ENCODE peak calls at places on chromosomes 6 and 20, in six cellular contexts. C is cardiac muscle cell, O is neural progenitor cell, P is ovary, E is uterus, A is spleen. Q is an unnamed sample.

GRCh38 chr6:163415620-163416379 is 1.3 kb downstream of the QKI start:
- DNase-seq in C (peak; percentile 52), O (peak; percentile 52), P (peak; percentile 57), E (peak; percentile 41), A (peak; percentile 90), Q (no peak)

GRCh38 chr6:5389086-5389745 is 127.9 kb downstream of the FARS2 start:
- DNase-seq in C (no peak), O (no peak), P (no peak), E (no peak), A (no peak), Q (no peak)

GRCh38 chr6:29516108-29516507 is 28.4 kb upstream of the MAS1L start:
- DNase-seq in C (no peak), O (no peak), P (no peak), E (no peak), A (no peak), Q (no peak)

GRCh38 chr20:51811040-51811351 is 8.7 kb upstream of the SALL4 start:
- DNase-seq in C (no peak), O (no peak), P (no peak), E (no peak), A (no peak), Q (peak; percentile 30)

GRCh38 chr6:79158856-79159516 is 75.5 kb downstream of the HMGN3 start:
- DNase-seq in C (no peak), O (no peak), P (no peak), E (no peak), A (no peak), Q (no peak)

GRCh38 chr6:35492664-35493284 is 4.1 kb downstream of the TEAD3 start:
- DNase-seq in C (no peak), O (no peak), P (no peak), E (no peak), A (no peak), Q (no peak)

GRCh38 chr6:118980063-118980462 is 45.1 kb upstream of the MCM9 start:
- DNase-seq in C (no peak), O (no peak), P (peak; percentile 22), E (no peak), A (no peak), Q (no peak)

GRCh38 chr20:62293111-62293784 is 9.5 kb upstream of the ADRM1 start:
- DNase-seq in C (no peak), O (peak; percentile 20), P (no peak), E (no peak), A (no peak), Q (no peak)

GRCh38 chr20:43800186-43800585 is 73.4 kb upstream of the GTSF1L start:
- DNase-seq in C (no peak), O (no peak), P (no peak), E (no peak), A (no peak), Q (peak; percentile 61)

GRCh38 chr6:85797993-85798392 is 155.3 kb upstream of the SYNCRIP start:
- DNase-seq in C (no peak), O (no peak), P (peak; percentile 26), E (no peak), A (no peak), Q (no peak)

GRCh38 chr20:2750343-2751251 is 49.8 kb downstream of the CPXM1 start:
- DNase-seq in C (no peak), O (peak; percentile 44), P (peak; percentile 74), E (peak; percentile 72), A (peak; percentile 78), Q (no peak)

GRCh38 chr20:45235995-45236394 is 14.8 kb downstream of the SEMG2 start:
- DNase-seq in C (no peak), O (peak; percentile 43), P (no peak), E (no peak), A (no peak), Q (peak; percentile 77)

GRCh38 chr20:3811421-3812258 is 8.7 kb upstream of the AP5S1 start:
- DNase-seq in C (peak; percentile 18), O (no peak), P (peak; percentile 99), E (peak; percentile 99), A (peak; percentile 96), Q (peak; percentile 98)

GRCh38 chr6:36662827-36663256 is 15.7 kb upstream of the CDKN1A start:
- DNase-seq in C (no peak), O (no peak), P (no peak), E (no peak), A (no peak), Q (no peak)

GRCh38 chr6:31111712-31112111 is 663 bp downstream of the C6orf15 start:
- DNase-seq in C (no peak), O (no peak), P (no peak), E (no peak), A (peak; percentile 61), Q (no peak)

GRCh38 chr6:156779206-156780116 is 2.3 kb downstream of the ARID1B start:
- DNase-seq in C (peak; percentile 46), O (peak; percentile 57), P (peak; percentile 66), E (peak; percentile 42), A (peak; percentile 89), Q (no peak)

GRCh38 chr6:17994019-17994418 is 6.6 kb upstream of the KIF13A start:
- DNase-seq in C (no peak), O (no peak), P (no peak), E (no peak), A (no peak), Q (no peak)

GRCh38 chr6:41200296-41200900 is 551 bp downstream of the TREML2 start:
- DNase-seq in C (no peak), O (no peak), P (no peak), E (no peak), A (peak; percentile 90), Q (no peak)

GRCh38 chr6:44956426-44956825 is 371.7 kb upstream of the RUNX2 start:
- DNase-seq in C (no peak), O (no peak), P (no peak), E (no peak), A (no peak), Q (no peak)

GRCh38 chr20:3727333-3728035 is 5.0 kb upstream of the HSPA12B start:
- DNase-seq in C (no peak), O (no peak), P (peak; percentile 70), E (peak; percentile 75), A (peak; percentile 23), Q (no peak)

GRCh38 chr6:14029605-14030004 is 88.0 kb upstream of the CD83 start:
- DNase-seq in C (no peak), O (no peak), P (no peak), E (no peak), A (no peak), Q (no peak)

GRCh38 chr6:130223508-130223907 is 757 bp upstream of the SAMD3 start:
- DNase-seq in C (no peak), O (no peak), P (no peak), E (no peak), A (peak; percentile 79), Q (no peak)

GRCh38 chr20:61185841-61186601 is 66.0 kb upstream of the CDH4 start:
- DNase-seq in C (no peak), O (no peak), P (no peak), E (no peak), A (no peak), Q (peak; percentile 98)
- H3K27ac ChIP-seq in C (no peak overlapping the region), O (no peak overlapping the region), P (no peak overlapping the region), E (no peak overlapping the region), A (no peak overlapping the region), Q (peak overlapping the region; percentile 99)

DNA sequence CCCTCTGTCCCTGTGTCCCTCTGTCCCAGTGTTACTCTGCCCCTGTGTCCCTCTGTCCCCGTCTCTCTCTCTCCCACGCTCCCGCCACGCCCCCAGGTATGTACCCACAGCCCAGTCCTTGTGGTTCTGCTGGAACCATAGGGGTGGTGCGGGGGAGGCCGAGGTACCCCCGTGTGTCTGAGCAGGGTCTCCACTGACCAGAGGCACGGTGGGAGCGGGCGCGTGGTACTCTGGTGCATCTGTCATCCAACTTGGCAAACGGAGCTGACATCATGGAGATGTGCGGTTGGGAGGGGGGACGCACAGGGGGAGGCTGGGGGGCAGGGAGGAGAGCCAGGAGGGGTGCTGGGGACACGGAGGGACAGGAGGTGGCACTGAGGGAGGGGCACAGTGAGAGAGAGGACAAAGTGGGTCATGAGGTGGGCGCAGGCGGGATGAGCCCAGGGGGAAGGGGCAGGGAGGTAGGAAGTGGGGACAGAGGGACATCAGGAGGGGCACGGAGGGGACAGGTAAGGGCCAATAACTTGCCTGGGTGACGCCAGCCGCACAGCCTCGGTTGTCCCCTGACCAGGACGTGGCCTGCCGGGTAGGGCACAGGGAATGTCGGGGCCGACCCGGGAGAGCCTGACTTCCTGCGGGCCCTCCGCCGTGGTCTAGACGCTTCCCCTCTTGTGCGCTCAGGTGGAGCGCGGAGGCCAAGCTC is 163.6 kb upstream of the PDE10A start:
- DNase-seq in C (no peak), O (no peak), P (no peak), E (no peak), A (no peak), Q (no peak)
- TF ChIP-seq CTCF in C (no peak), O (no peak), P (no peak), E (no peak), A (no peak), Q (no peak)

GRCh38 chr20:57695940-57696339 is 13.9 kb downstream of the PMEPA1 start:
- DNase-seq in C (no peak), O (no peak), P (no peak), E (no peak), A (no peak), Q (no peak)
- H3K4me1 ChIP-seq in C (no peaks in the 10 kb centered on the region), O (no peaks in the 10 kb centered on the region), P (peaks cover 11% of the 10 kb centered on the region), E (no peaks in the 10 kb centered on the region), A (peaks cover 99% of the 10 kb centered on the region), Q (peaks cover 92% of the 10 kb centered on the region)

GRCh38 chr6:100228437-100229424 is 234.7 kb upstream of the MCHR2 start:
- DNase-seq in C (peak; percentile 78), O (peak; percentile 95), P (no peak), E (no peak), A (peak; percentile 88), Q (peak; percentile 80)

GRCh38 chr6:100229512-100229911 is 235.2 kb downstream of the SIM1 start:
- DNase-seq in C (no peak), O (no peak), P (no peak), E (no peak), A (no peak), Q (no peak)

GRCh38 chr6:100232791-100233573 is 231.7 kb downstream of the SIM1 start:
- DNase-seq in C (no peak), O (no peak), P (no peak), E (no peak), A (no peak), Q (no peak)

GRCh38 chr6:100230976-100231316 is 233.8 kb downstream of the SIM1 start:
- DNase-seq in C (no peak), O (no peak), P (no peak), E (no peak), A (no peak), Q (no peak)

DNA sequence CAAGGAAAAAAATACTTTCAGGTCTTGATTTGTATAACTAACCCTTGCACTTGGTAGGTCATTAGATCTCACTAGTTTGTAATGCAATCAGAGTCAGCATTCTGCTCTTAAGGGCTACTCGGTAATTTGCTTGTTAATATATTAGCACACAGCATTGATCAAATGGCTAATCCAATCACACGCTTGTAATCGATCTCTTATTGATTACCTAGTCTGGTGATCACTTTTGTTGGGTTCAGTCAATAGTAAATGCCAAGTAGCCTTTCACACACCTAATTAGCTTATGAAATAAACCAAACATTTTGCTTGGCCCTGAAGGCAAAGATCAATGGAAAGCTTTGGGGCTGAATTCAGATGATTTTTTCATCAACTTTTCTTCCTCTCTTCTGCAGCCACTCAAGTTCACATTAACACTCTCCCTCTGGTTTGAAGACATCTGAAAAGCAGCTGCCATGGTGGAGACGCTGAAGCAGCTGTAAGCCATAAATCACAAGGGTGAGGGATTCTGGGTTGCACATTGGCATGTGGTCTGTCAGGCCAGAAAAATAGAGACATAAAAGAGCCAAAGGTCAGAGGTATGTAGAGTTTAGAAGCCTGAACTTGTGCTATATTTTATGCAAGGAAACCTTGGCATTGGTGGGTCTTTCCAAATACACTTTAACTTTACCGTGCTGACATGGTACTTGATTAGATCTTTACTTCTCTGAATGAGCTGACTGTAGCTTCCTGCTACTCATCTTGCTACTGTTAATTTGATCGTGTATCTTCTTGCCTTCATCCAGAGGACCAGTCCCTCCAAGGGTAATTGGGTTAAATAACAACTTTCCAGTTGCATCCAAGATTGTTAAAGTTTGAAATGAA is 234.4 kb downstream of the SIM1 start:
- DNase-seq in C (no peak), O (no peak), P (no peak), E (no peak), A (no peak), Q (no peak)
- H3K27ac ChIP-seq in C (no peak overlapping the region), O (no peak overlapping the region), P (no peak overlapping the region), E (no peak overlapping the region), A (no peak overlapping the region), Q (no peak overlapping the region)